ENCODE peak calls at places on chromosome 21, in four cellular contexts. I is effector memory CD4-positive, alpha-beta T cell; G is Peyer's patch; W is fibroblast of lung. U is an unnamed sample.

GRCh38 chr21:46254208-46254975 is 25.8 kb upstream of the LSS start:
- DNase-seq in W (no peak), G (no peak), I (no peak), U (no peak)

GRCh38 chr21:36450511-36450910 is 29.4 kb downstream of the CLDN14 start:
- DNase-seq in G (no peak), I (no peak), W (peak; percentile 86), U (no peak)

GRCh38 chr21:45632165-45632896 is 11.2 kb upstream of the PCBP3 start:
- DNase-seq in W (no peak), G (no peak), I (no peak), U (no peak)

GRCh38 chr21:37564341-37564923 is 197.9 kb downstream of the DYRK1A start:
- DNase-seq in G (no peak), I (peak; percentile 83), W (peak; percentile 100), U (peak; percentile 83)

GRCh38 chr21:31604591-31605190 is 54.8 kb upstream of the SOD1 start:
- DNase-seq in I (peak; percentile 30), W (peak; percentile 47), G (peak; percentile 62), U (peak; percentile 59)

GRCh38 chr21:41921089-41921819 is 32.6 kb downstream of the C2CD2 start:
- DNase-seq in I (no peak), G (no peak), W (no peak), U (no peak)

GRCh38 chr21:32414579-32415358 is 2.3 kb downstream of the EVA1C start:
- DNase-seq in I (no peak), W (peak; percentile 52), G (no peak), U (peak; percentile 24)

GRCh38 chr21:45917241-45917640 is 64.3 kb upstream of the COL6A1 start:
- DNase-seq in W (no peak), I (no peak), G (no peak), U (no peak)

GRCh38 chr21:38712076-38712475 is 93.7 kb upstream of the ETS2 start:
- DNase-seq in I (no peak), W (peak; percentile 36), G (no peak), U (peak; percentile 47)

GRCh38 chr21:45618287-45618686 is 25.2 kb upstream of the PCBP3 start:
- DNase-seq in G (peak; percentile 36), I (no peak), W (peak; percentile 18), U (no peak)

GRCh38 chr21:24025101-24025500 is 1582.2 kb downstream of the MRPL39 start:
- DNase-seq in W (no peak), G (no peak), I (no peak), U (no peak)

GRCh38 chr21:23968722-23969647 is 1638.3 kb downstream of the MRPL39 start:
- DNase-seq in W (peak; percentile 12), G (no peak), I (peak; percentile 42), U (peak; percentile 11)

GRCh38 chr21:31173881-31174555 is 135.7 kb upstream of the KRTAP19-8 start:
- DNase-seq in I (no peak), G (no peak), W (no peak), U (no peak)

GRCh38 chr21:45970674-45971486 is 10.7 kb upstream of the COL6A1 start:
- DNase-seq in I (no peak), G (peak; percentile 66), W (peak; percentile 21), U (peak; percentile 41)

GRCh38 chr21:25870084-25870483 is 135.3 kb downstream of the GABPA start:
- DNase-seq in I (no peak), W (no peak), G (no peak), U (no peak)

GRCh38 chr21:25862596-25862995 is 127.8 kb downstream of the GABPA start:
- DNase-seq in I (no peak), G (no peak), W (peak; percentile 30), U (no peak)

GRCh38 chr21:25863747-25864146 is 129.0 kb downstream of the GABPA start:
- DNase-seq in G (no peak), W (no peak), I (no peak), U (no peak)

GRCh38 chr21:25863031-25863430 is 128.3 kb downstream of the GABPA start:
- DNase-seq in W (no peak), G (no peak), I (no peak), U (no peak)

GRCh38 chr21:25867041-25867440 is 132.3 kb downstream of the GABPA start:
- DNase-seq in G (no peak), W (no peak), I (no peak), U (no peak)
- H3K27ac ChIP-seq in G (no peak overlapping the region), W (no peak overlapping the region), I (no peak overlapping the region), U (no peak overlapping the region)

GRCh38 chr21:28882345-28882744 is 110.3 kb downstream of the LTN1 start:
- DNase-seq in I (no peak), W (no peak), G (no peak), U (no peak)

GRCh38 chr21:28884976-28885852 is 107.5 kb downstream of the LTN1 start:
- DNase-seq in I (peak; percentile 87), W (peak; percentile 94), G (peak; percentile 90), U (peak; percentile 94)

GRCh38 chr21:28883931-28884330 is 108.7 kb downstream of the LTN1 start:
- DNase-seq in I (no peak), G (no peak), W (no peak), U (no peak)

GRCh38 chr21:28885853-28886177 is 106.9 kb downstream of the LTN1 start:
- DNase-seq in G (no peak), I (no peak), W (no peak), U (no peak)

DNA sequence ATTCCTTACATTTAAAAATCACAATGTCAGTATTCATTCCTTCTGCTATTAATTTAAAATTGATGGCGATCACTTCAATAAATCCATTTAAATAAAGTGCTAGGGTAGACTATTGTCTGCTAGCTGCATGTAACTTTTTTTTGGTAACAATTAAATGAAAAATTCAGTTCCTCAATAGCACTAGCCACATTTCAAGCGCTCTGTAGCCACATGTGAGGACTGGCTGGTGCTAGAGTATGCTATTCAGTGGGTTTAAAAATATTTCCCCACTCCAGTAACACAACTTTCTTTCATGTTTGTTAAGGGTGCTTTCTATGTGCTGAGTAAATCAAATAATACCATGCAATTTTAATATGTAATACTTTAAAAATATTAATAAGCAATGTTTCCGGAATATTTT is 108.2 kb downstream of the LTN1 start:
- DNase-seq in I (no peak), G (no peak), W (peak; percentile 16), U (no peak)
- H3K27ac ChIP-seq in I (peak overlapping the region; percentile 83), G (peak overlapping the region; percentile 84), W (peak overlapping the region; percentile 78), U (peak overlapping the region; percentile 94)

GRCh38 chr21:34987673-34988072 is 61.4 kb downstream of the RUNX1 start:
- DNase-seq in I (no peak), W (no peak), G (no peak), U (no peak)

GRCh38 chr21:34983680-34984086 is 65.4 kb downstream of the RUNX1 start:
- DNase-seq in W (peak; percentile 86), G (no peak), I (peak; percentile 27), U (peak; percentile 12)

GRCh38 chr21:34986561-34987533 is 62.3 kb downstream of the RUNX1 start:
- DNase-seq in G (no peak), I (peak; percentile 54), W (peak; percentile 98), U (no peak)

GRCh38 chr21:34981793-34982192 is 67.3 kb downstream of the RUNX1 start:
- DNase-seq in G (no peak), W (no peak), I (no peak), U (no peak)

DNA sequence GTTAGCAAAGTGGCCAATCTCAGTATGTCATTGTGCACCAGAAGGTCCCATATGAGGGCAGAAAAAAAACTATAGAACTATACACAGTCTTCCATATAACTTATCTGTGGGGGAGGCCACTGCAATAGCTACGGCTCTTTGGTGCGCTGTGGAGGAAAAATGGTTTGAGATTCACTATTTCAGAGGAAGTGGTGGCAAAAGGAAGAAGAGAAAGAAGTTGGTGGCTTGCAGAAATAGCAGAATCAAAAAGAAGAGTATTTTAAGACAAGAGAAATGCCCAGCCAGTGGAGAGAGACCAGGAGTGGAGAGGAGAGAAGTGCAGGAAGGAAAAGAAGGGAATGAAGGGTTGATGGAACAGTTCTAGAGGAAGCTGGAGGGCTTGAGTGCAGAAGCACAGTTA is 64.7 kb downstream of the RUNX1 start:
- DNase-seq in G (no peak), I (no peak), W (no peak), U (no peak)
- H3K27ac ChIP-seq in G (no peak overlapping the region), I (peak overlapping the region; percentile 67), W (no peak overlapping the region), U (no peak overlapping the region)

GRCh38 chr21:33560965-33561364 is 18.1 kb downstream of the SON start:
- DNase-seq in G (no peak), W (no peak), I (no peak), U (no peak)
- H3K27ac ChIP-seq in G (no peak overlapping the region), W (no peak overlapping the region), I (no peak overlapping the region), U (no peak overlapping the region)

GRCh38 chr21:17472592-17473271 is 40.1 kb upstream of the CXADR start:
- DNase-seq in W (no peak), I (no peak), G (peak; percentile 63), U (no peak)
- H3K27ac ChIP-seq in W (no peak overlapping the region), I (no peak overlapping the region), G (peak overlapping the region; percentile 66), U (no peak overlapping the region)